ENCODE peak calls at places on chromosomes 12 and 14, in four cellular contexts. R is H9, M is ovary, B is thoracic aorta. V is an unnamed sample.

GRCh38 chr12:65430571-65431306 is 152.3 kb downstream of the MSRB3 start:
- DNase-seq in R (no peak), M (no peak), B (no peak), V (no peak)

GRCh38 chr14:99316281-99317163 is 44.5 kb upstream of the BCL11B start:
- DNase-seq in R (no peak), M (no peak), B (no peak), V (no peak)

GRCh38 chr12:26153421-26154154 is 28.8 kb upstream of the BHLHE41 start:
- DNase-seq in R (no peak), M (peak), B (peak), V (peak)

GRCh38 chr12:113727651-113728061 is 238.5 kb downstream of the RBM19 start:
- DNase-seq in R (no peak), M (no peak), B (no peak), V (no peak)

GRCh38 chr12:27998170-27999110 is 25.9 kb upstream of the PTHLH start:
- DNase-seq in R (no peak), M (no peak), B (no peak), V (no peak)

GRCh38 chr14:31880935-31881334 is 196.2 kb upstream of the ARHGAP5 start:
- DNase-seq in R (no peak), M (no peak), B (no peak), V (no peak)

GRCh38 chr14:90755661-90756304 is 60.4 kb downstream of the TTC7B start:
- DNase-seq in R (no peak), M (no peak), B (no peak), V (no peak)

GRCh38 chr12:29131539-29131938 is 17.5 kb upstream of the FAR2 start:
- DNase-seq in R (no peak), M (no peak), B (no peak), V (no peak)

GRCh38 chr14:39988939-39989338 is 556.7 kb upstream of the FBXO33 start:
- DNase-seq in R (no peak), M (no peak), B (no peak), V (no peak)

GRCh38 chr14:23078692-23079116 is 16.2 kb downstream of the ACIN1 start:
- DNase-seq in R (no peak), M (peak), B (peak), V (peak)

GRCh38 chr12:7142057-7142644 is 12.0 kb downstream of the CLSTN3 start:
- DNase-seq in R (peak), M (no peak), B (no peak), V (no peak)

GRCh38 chr14:56199976-56200577 is 81.9 kb downstream of the PELI2 start:
- DNase-seq in R (no peak), M (no peak), B (no peak), V (no peak)

GRCh38 chr14:104345316-104346111 is 207.1 kb downstream of the KIF26A start:
- DNase-seq in R (peak), M (no peak), B (no peak), V (no peak)

GRCh38 chr14:38430522-38430921 is 174.6 kb upstream of the CLEC14A start:
- DNase-seq in R (no peak), M (no peak), B (no peak), V (no peak)

GRCh38 chr12:44225128-44225527 is 389.2 kb downstream of the TMEM117 start:
- DNase-seq in R (no peak), M (no peak), B (no peak), V (no peak)

GRCh38 chr14:75645051-75645450 is 15.6 kb downstream of the ERG28 start:
- DNase-seq in R (no peak), M (no peak), B (no peak), V (no peak)

GRCh38 chr12:22231836-22232235 is 102.7 kb downstream of the ST8SIA1 start:
- DNase-seq in R (no peak), M (no peak), B (no peak), V (no peak)

GRCh38 chr12:130478786-130479185 is 141.1 kb downstream of the PIWIL1 start:
- DNase-seq in R (no peak), M (no peak), B (no peak), V (no peak)

GRCh38 chr14:100571837-100572236 is 15.4 kb downstream of the BEGAIN start:
- DNase-seq in R (no peak), M (no peak), B (no peak), V (no peak)

GRCh38 chr12:124457287-124458219 is 109.9 kb downstream of the NCOR2 start:
- DNase-seq in R (no peak), M (peak), B (peak), V (peak)

GRCh38 chr14:104461676-104462443 is 117.7 kb upstream of the C14orf180 start:
- DNase-seq in R (peak), M (no peak), B (no peak), V (no peak)

GRCh38 chr12:11815397-11815796 is 165.9 kb downstream of the ETV6 start:
- DNase-seq in R (no peak), M (no peak), B (no peak), V (no peak)

GRCh38 chr12:80709811-80710726 is 2.6 kb downstream of the MYF6 start:
- DNase-seq in R (peak), M (no peak), B (no peak), V (peak)

GRCh38 chr14:71591929-71592328 is 340.3 kb upstream of the RGS6 start:
- DNase-seq in R (no peak), M (no peak), B (no peak), V (no peak)

GRCh38 chr14:45120109-45120508 is 14.2 kb downstream of the FKBP3 start:
- DNase-seq in R (no peak), M (no peak), B (no peak), V (no peak)

GRCh38 chr14:21106506-21107359 is 5.9 kb downstream of the TMEM253 start:
- DNase-seq in R (peak), M (peak), B (no peak), V (peak)

GRCh38 chr14:101781240-101782061 is 19.9 kb downstream of the PPP2R5C start:
- DNase-seq in R (no peak), M (no peak), B (no peak), V (no peak)

GRCh38 chr12:122394626-122395194 is 27.8 kb downstream of the CLIP1 start:
- DNase-seq in R (no peak), M (no peak), B (no peak), V (no peak)

GRCh38 chr14:64541261-64541970 is 875 bp downstream of the HSPA2 start:
- DNase-seq in R (no peak), M (peak), B (no peak), V (peak)

GRCh38 chr12:89225401-89225800 is 126.9 kb downstream of the DUSP6 start:
- DNase-seq in R (peak), M (no peak), B (no peak), V (no peak)

GRCh38 chr12:92003701-92004100 is 141.9 kb downstream of the BTG1 start:
- DNase-seq in R (no peak), M (no peak), B (no peak), V (no peak)

GRCh38 chr14:89185919-89186849 is 230.8 kb downstream of the FOXN3 start:
- DNase-seq in R (no peak), M (no peak), B (no peak), V (peak)

GRCh38 chr14:89186850-89187376 is 230.1 kb downstream of the FOXN3 start:
- DNase-seq in R (no peak), M (peak), B (no peak), V (peak)

GRCh38 chr14:89188492-89188891 is 228.5 kb downstream of the FOXN3 start:
- DNase-seq in R (no peak), M (no peak), B (no peak), V (no peak)

GRCh38 chr14:89187501-89187900 is 229.5 kb downstream of the FOXN3 start:
- DNase-seq in R (no peak), M (no peak), B (no peak), V (no peak)

GRCh38 chr14:89190779-89191513 is 226.1 kb downstream of the FOXN3 start:
- DNase-seq in R (peak), M (no peak), B (no peak), V (no peak)
- H3K27ac ChIP-seq in R (no peak), M (no peak), B (no peak), V (no peak)

GRCh38 chr12:52344111-52344510 is 22.9 kb upstream of the KRT83 start:
- DNase-seq in R (peak), M (no peak), B (no peak), V (no peak)

GRCh38 chr12:52349196-52349595 is 18.1 kb downstream of the KRT85 start:
- DNase-seq in R (no peak), M (no peak), B (no peak), V (no peak)

GRCh38 chr12:52347546-52348510 is 19.5 kb downstream of the KRT85 start:
- DNase-seq in R (no peak), M (no peak), B (no peak), V (no peak)

GRCh38 chr12:52347016-52347415 is 20.3 kb downstream of the KRT85 start:
- DNase-seq in R (no peak), M (no peak), B (no peak), V (no peak)

DNA sequence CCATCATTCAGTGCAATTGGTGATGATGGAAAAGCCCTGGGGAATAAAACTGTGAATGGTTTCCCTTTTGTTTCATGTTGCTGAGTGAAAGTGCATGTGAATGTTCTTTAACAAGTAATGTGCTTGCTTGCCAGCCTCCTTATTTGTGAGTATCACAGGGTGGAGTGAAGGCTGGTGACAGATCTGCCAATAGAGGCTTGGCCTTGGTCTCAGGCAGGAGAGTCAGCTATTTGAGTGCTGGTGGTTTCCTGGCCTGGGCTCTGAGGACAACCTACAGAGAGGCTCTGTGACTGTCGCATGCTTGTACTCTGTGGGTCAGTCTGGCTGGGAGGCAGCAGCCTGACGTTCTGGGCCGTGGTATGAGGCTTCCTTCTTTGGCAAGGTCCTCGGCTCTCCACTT is 20.7 kb downstream of the KRT85 start:
- DNase-seq in R (no peak), M (no peak), B (no peak), V (no peak)
- H3K27ac ChIP-seq in R (no peak), M (no peak), B (no peak), V (no peak)

GRCh38 chr14:95664046-95664445 is 22.2 kb upstream of the TCL1B start:
- DNase-seq in R (no peak), M (no peak), B (no peak), V (no peak)

GRCh38 chr14:95666450-95666849 is 19.8 kb upstream of the TCL1B start:
- DNase-seq in R (no peak), M (no peak), B (no peak), V (no peak)

GRCh38 chr14:95662376-95663186 is 23.6 kb upstream of the TCL1B start:
- DNase-seq in R (no peak), M (no peak), B (no peak), V (no peak)

GRCh38 chr14:95663226-95663797 is 22.9 kb upstream of the TCL1B start:
- DNase-seq in R (no peak), M (no peak), B (no peak), V (no peak)

DNA sequence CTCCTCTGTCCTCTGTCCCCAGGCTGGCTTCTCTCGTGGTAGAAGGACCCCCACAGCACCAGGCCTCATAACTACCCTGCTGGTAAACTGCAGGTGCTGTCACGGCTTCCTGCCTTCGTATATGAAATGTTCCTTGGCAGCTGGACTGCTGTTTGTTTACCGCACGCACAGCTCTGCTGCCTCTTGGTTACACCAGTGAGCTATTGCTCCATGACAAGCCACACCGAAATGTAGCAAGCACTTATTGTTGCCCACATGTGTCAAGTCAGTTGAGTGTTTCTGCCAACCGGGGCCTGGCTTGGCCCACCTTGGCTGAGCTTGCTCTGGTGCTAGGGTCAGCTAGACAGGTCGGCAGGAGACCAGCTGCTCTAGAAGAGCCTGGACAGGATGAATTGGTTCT is 21.7 kb upstream of the TCL1B start:
- DNase-seq in R (no peak), M (no peak), B (no peak), V (no peak)
- H3K27ac ChIP-seq in R (no peak), M (no peak), B (no peak), V (no peak)

GRCh38 chr14:94600148-94600545 is 12.0 kb upstream of the SERPINA3 start:
- DNase-seq in R (no peak), M (peak), B (no peak), V (no peak)
- H3K27ac ChIP-seq in R (no peak), M (peak), B (peak), V (peak)